ENCODE peak calls at places on chromosome 11, in seven cellular contexts. One of them, this sample, is unnamed.

GRCh38 chr11:12587333-12587997 is 86.8 kb upstream of the TEAD1 start:
- DNase-seq in ACHN: no peak
- DNase-seq in T-helper 1 cell: no peak
- DNase-seq in D341Med: no peak
- DNase-seq in right lobe of liver: no peak
- DNase-seq in CD4-positive, CD25-positive, alpha-beta regulatory T cell: no peak
- DNase-seq in GM12891: no peak
- DNase-seq in this sample: no peak

GRCh38 chr11:71999813-72000590 is 1.3 kb downstream of the IL18BP start:
- DNase-seq in ACHN: no peak
- DNase-seq in T-helper 1 cell: no peak
- DNase-seq in D341Med: no peak
- DNase-seq in right lobe of liver: no peak
- DNase-seq in CD4-positive, CD25-positive, alpha-beta regulatory T cell: no peak
- DNase-seq in GM12891: no peak
- DNase-seq in this sample: no peak

GRCh38 chr11:17506314-17506713 is 29.7 kb upstream of the ABCC8 start:
- DNase-seq in ACHN: no peak
- DNase-seq in T-helper 1 cell: no peak
- DNase-seq in D341Med: no peak
- DNase-seq in right lobe of liver: no peak
- DNase-seq in CD4-positive, CD25-positive, alpha-beta regulatory T cell: no peak
- DNase-seq in GM12891: no peak
- DNase-seq in this sample: no peak

GRCh38 chr11:110855246-110855645 is 143.0 kb upstream of the ARHGAP20 start:
- DNase-seq in ACHN: no peak
- DNase-seq in T-helper 1 cell: no peak
- DNase-seq in D341Med: no peak
- DNase-seq in right lobe of liver: no peak
- DNase-seq in CD4-positive, CD25-positive, alpha-beta regulatory T cell: no peak
- DNase-seq in GM12891: no peak
- DNase-seq in this sample: no peak

GRCh38 chr11:118913411-118914125 is 12.2 kb downstream of the BCL9L start:
- DNase-seq in ACHN: no peak
- DNase-seq in T-helper 1 cell: no peak
- DNase-seq in D341Med: no peak
- DNase-seq in right lobe of liver: no peak
- DNase-seq in CD4-positive, CD25-positive, alpha-beta regulatory T cell: no peak
- DNase-seq in GM12891: no peak
- DNase-seq in this sample: peak

GRCh38 chr11:28009383-28009782 is 98.6 kb downstream of the KIF18A start:
- DNase-seq in ACHN: peak
- DNase-seq in T-helper 1 cell: no peak
- DNase-seq in D341Med: no peak
- DNase-seq in right lobe of liver: no peak
- DNase-seq in CD4-positive, CD25-positive, alpha-beta regulatory T cell: no peak
- DNase-seq in GM12891: no peak
- DNase-seq in this sample: no peak

GRCh38 chr11:78961938-78962701 is 387.5 kb upstream of the NARS2 start:
- DNase-seq in ACHN: no peak
- DNase-seq in T-helper 1 cell: no peak
- DNase-seq in D341Med: no peak
- DNase-seq in right lobe of liver: no peak
- DNase-seq in CD4-positive, CD25-positive, alpha-beta regulatory T cell: no peak
- DNase-seq in GM12891: peak
- DNase-seq in this sample: no peak

GRCh38 chr11:72091292-72091691 is 10.6 kb downstream of the LRRC51 start:
- DNase-seq in ACHN: peak
- DNase-seq in T-helper 1 cell: peak
- DNase-seq in D341Med: peak
- DNase-seq in right lobe of liver: peak
- DNase-seq in CD4-positive, CD25-positive, alpha-beta regulatory T cell: peak
- DNase-seq in GM12891: peak
- DNase-seq in this sample: peak

GRCh38 chr11:104583857-104584256 is 314.4 kb downstream of the CASP12 start:
- DNase-seq in ACHN: no peak
- DNase-seq in T-helper 1 cell: no peak
- DNase-seq in D341Med: no peak
- DNase-seq in right lobe of liver: no peak
- DNase-seq in CD4-positive, CD25-positive, alpha-beta regulatory T cell: no peak
- DNase-seq in GM12891: no peak
- DNase-seq in this sample: no peak